ENCODE peak calls at places on chromosomes 1 and 21, in nine cellular contexts. U, R, H, N, O, V, L, C and S are unnamed samples.

GRCh38 chr21:42361286-42361685 is 5.0 kb downstream of the TFF1 start:
- DNase-seq in U (no peak), R (no peak), H (no peak), N (no peak), O (no peak), V (no peak), L (no peak), C (no peak), S (peak)

GRCh38 chr1:7042322-7043231 is 257.3 kb downstream of the CAMTA1 start:
- DNase-seq in U (no peak), R (peak), H (no peak), N (no peak), O (peak), V (no peak), L (no peak), C (no peak), S (no peak)

GRCh38 chr1:80245813-80246212 is 1239.3 kb upstream of the ADGRL4 start:
- DNase-seq in U (no peak), R (no peak), H (no peak), N (no peak), O (no peak), V (no peak), L (no peak), C (no peak), S (no peak)

GRCh38 chr1:116335847-116336246 is 37.2 kb upstream of the ATP1A1 start:
- DNase-seq in U (no peak), R (no peak), H (no peak), N (no peak), O (no peak), V (peak), L (no peak), C (no peak), S (no peak)

GRCh38 chr1:175129182-175129581 is 61.5 kb downstream of the TNN start:
- DNase-seq in U (no peak), R (no peak), H (no peak), N (peak), O (no peak), V (no peak), L (no peak), C (no peak), S (no peak)

GRCh38 chr1:2825487-2826189 is 24.1 kb upstream of the TTC34 start:
- DNase-seq in U (no peak), R (no peak), H (no peak), N (no peak), O (no peak), V (no peak), L (no peak), C (no peak), S (no peak)

GRCh38 chr1:84613026-84613425 is 38.8 kb upstream of the CTBS start:
- DNase-seq in U (no peak), R (no peak), H (no peak), N (no peak), O (no peak), V (no peak), L (no peak), C (no peak), S (no peak)

GRCh38 chr1:93155335-93155734 is 24.9 kb downstream of the TMED5 start:
- DNase-seq in U (no peak), R (no peak), H (no peak), N (no peak), O (no peak), V (no peak), L (no peak), C (no peak), S (no peak)

GRCh38 chr1:152912471-152912870 is 4.1 kb downstream of the IVL start:
- DNase-seq in U (no peak), R (no peak), H (no peak), N (no peak), O (no peak), V (no peak), L (no peak), C (no peak), S (no peak)

GRCh38 chr1:244065063-244065788 is 14.1 kb downstream of the ZBTB18 start:
- DNase-seq in U (no peak), R (peak), H (no peak), N (no peak), O (no peak), V (no peak), L (no peak), C (no peak), S (no peak)

GRCh38 chr1:104195395-104195794 is 445.7 kb downstream of the AMY1C start:
- DNase-seq in U (no peak), R (no peak), H (no peak), N (no peak), O (peak), V (no peak), L (no peak), C (no peak), S (no peak)

GRCh38 chr1:193558491-193559028 is 372.1 kb upstream of the B3GALT2 start:
- DNase-seq in U (no peak), R (peak), H (no peak), N (peak), O (peak), V (no peak), L (no peak), C (peak), S (no peak)

GRCh38 chr1:205504311-205505075 is at the start of gene CDK18:
- DNase-seq in U (peak), R (no peak), H (peak), N (peak), O (peak), V (peak), L (peak), C (peak), S (peak)

GRCh38 chr21:35338281-35338680 is 289.2 kb upstream of the RUNX1 start:
- DNase-seq in U (no peak), R (no peak), H (no peak), N (no peak), O (no peak), V (no peak), L (no peak), C (no peak), S (no peak)

GRCh38 chr1:38584408-38585037 is 275.0 kb downstream of the RRAGC start:
- DNase-seq in U (no peak), R (no peak), H (peak), N (no peak), O (no peak), V (no peak), L (no peak), C (no peak), S (no peak)

GRCh38 chr1:163561570-163562295 is 240.0 kb downstream of the NUF2 start:
- DNase-seq in U (no peak), R (peak), H (no peak), N (no peak), O (no peak), V (no peak), L (no peak), C (no peak), S (no peak)

GRCh38 chr1:145751491-145752021 is 32.3 kb downstream of the CD160 start:
- DNase-seq in U (no peak), R (no peak), H (no peak), N (peak), O (peak), V (no peak), L (no peak), C (no peak), S (no peak)

GRCh38 chr1:111272081-111272480 is 18.6 kb upstream of the CHIA start:
- DNase-seq in U (no peak), R (no peak), H (no peak), N (no peak), O (no peak), V (no peak), L (no peak), C (no peak), S (no peak)

GRCh38 chr1:53461329-53462044 is 2.3 kb downstream of the DMRTB1 start:
- DNase-seq in U (no peak), R (no peak), H (no peak), N (no peak), O (no peak), V (no peak), L (no peak), C (no peak), S (no peak)

GRCh38 chr1:161946071-161946987 is 77.3 kb downstream of the OLFML2B start:
- DNase-seq in U (no peak), R (no peak), H (no peak), N (no peak), O (no peak), V (no peak), L (no peak), C (no peak), S (no peak)

GRCh38 chr1:39450956-39451601 is 40.4 kb upstream of the BMP8A start:
- DNase-seq in U (peak), R (no peak), H (no peak), N (no peak), O (no peak), V (no peak), L (no peak), C (no peak), S (no peak)

GRCh38 chr1:14848203-14848602 is 249.7 kb downstream of the KAZN start:
- DNase-seq in U (no peak), R (no peak), H (no peak), N (no peak), O (no peak), V (no peak), L (no peak), C (no peak), S (no peak)

GRCh38 chr1:201461783-201462441 is 7.1 kb downstream of the PHLDA3 start:
- DNase-seq in U (peak), R (peak), H (peak), N (peak), O (peak), V (peak), L (peak), C (peak), S (peak)

GRCh38 chr1:14259191-14259757 is 339.2 kb upstream of the KAZN start:
- DNase-seq in U (peak), R (no peak), H (peak), N (peak), O (no peak), V (peak), L (peak), C (peak), S (no peak)

GRCh38 chr1:89836997-89837909 is 16.4 kb downstream of the LRRC8D start:
- DNase-seq in U (no peak), R (no peak), H (no peak), N (no peak), O (no peak), V (no peak), L (no peak), C (no peak), S (no peak)

GRCh38 chr1:94115254-94115899 is 5.6 kb downstream of the ABCA4 start:
- DNase-seq in U (no peak), R (no peak), H (no peak), N (no peak), O (no peak), V (no peak), L (no peak), C (no peak), S (no peak)

GRCh38 chr1:17759114-17759513 is 4.0 kb downstream of the ACTL8 start:
- DNase-seq in U (no peak), R (peak), H (no peak), N (no peak), O (no peak), V (no peak), L (no peak), C (no peak), S (peak)

GRCh38 chr1:109770331-109771095 is 6.8 kb upstream of the EPS8L3 start:
- DNase-seq in U (peak), R (no peak), H (peak), N (no peak), O (no peak), V (peak), L (no peak), C (peak), S (peak)

GRCh38 chr1:39609618-39610331 is 29.7 kb downstream of the HEYL start:
- DNase-seq in U (peak), R (peak), H (peak), N (peak), O (no peak), V (peak), L (peak), C (peak), S (peak)

GRCh38 chr21:28436286-28436932 is 556.3 kb downstream of the LTN1 start:
- DNase-seq in U (no peak), R (no peak), H (no peak), N (no peak), O (peak), V (no peak), L (no peak), C (no peak), S (no peak)

GRCh38 chr1:159008744-159009188 is 941 bp upstream of the IFI16 start:
- DNase-seq in U (no peak), R (no peak), H (no peak), N (peak), O (no peak), V (peak), L (no peak), C (no peak), S (peak)

GRCh38 chr21:28781602-28782274 is 210.9 kb downstream of the LTN1 start:
- DNase-seq in U (no peak), R (peak), H (no peak), N (no peak), O (peak), V (no peak), L (no peak), C (no peak), S (no peak)

GRCh38 chr1:67312630-67313029 is 5.0 kb downstream of the IL12RB2 start:
- DNase-seq in U (no peak), R (no peak), H (no peak), N (no peak), O (no peak), V (no peak), L (no peak), C (no peak), S (no peak)

GRCh38 chr1:37606481-37607263 is 10.9 kb upstream of the GNL2 start:
- DNase-seq in U (no peak), R (no peak), H (no peak), N (no peak), O (no peak), V (no peak), L (no peak), C (no peak), S (no peak)

GRCh38 chr1:116111196-116112021 is at the start of gene MAB21L3:
- DNase-seq in U (no peak), R (no peak), H (no peak), N (no peak), O (no peak), V (peak), L (peak), C (no peak), S (no peak)

GRCh38 chr1:248807067-248807737 is 18.5 kb downstream of the SH3BP5L start:
- DNase-seq in U (peak), R (peak), H (no peak), N (no peak), O (no peak), V (peak), L (no peak), C (peak), S (peak)

GRCh38 chr1:44642255-44642654 is 32.0 kb downstream of the TMEM53 start:
- DNase-seq in U (no peak), R (no peak), H (no peak), N (no peak), O (no peak), V (no peak), L (no peak), C (no peak), S (no peak)

GRCh38 chr1:44644806-44645205 is 29.5 kb downstream of the TMEM53 start:
- DNase-seq in U (no peak), R (no peak), H (no peak), N (no peak), O (no peak), V (no peak), L (no peak), C (no peak), S (no peak)

GRCh38 chr1:44642925-44643324 is 31.4 kb downstream of the TMEM53 start:
- DNase-seq in U (no peak), R (no peak), H (no peak), N (no peak), O (no peak), V (no peak), L (no peak), C (no peak), S (no peak)

GRCh38 chr1:44645466-44646244 is 28.6 kb downstream of the TMEM53 start:
- DNase-seq in U (peak), R (no peak), H (peak), N (no peak), O (no peak), V (peak), L (no peak), C (no peak), S (no peak)

DNA sequence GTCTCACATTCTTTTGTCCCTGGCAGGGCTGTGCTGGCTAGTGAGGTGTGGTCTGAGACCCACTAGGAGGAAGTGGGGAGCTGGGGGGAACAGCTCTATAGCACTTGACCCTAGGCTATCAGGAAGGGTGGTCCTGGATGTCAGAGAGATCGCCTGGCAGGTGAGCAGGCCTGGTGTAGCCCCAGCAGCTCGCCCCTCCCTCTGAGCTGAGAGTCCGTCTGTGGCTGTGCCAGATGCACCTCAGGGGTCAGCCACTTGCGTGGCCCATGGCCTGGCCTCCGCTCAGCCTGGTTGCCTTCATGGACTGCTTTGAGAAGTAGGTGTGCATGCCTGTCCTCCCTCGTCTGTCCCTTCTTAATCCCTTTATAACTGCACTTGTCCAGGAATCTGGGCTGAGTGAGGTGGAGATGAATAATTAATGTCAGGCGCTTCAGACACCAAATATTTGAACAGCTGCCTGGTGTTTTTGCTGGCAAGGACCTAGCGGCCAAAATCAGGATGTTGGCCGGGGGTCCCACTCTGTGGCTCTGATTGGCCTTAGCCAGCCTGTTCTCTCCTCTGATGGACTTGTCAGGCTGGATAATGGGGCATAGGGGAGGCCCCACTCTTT is 30.5 kb downstream of the TMEM53 start:
- DNase-seq in U (no peak), R (no peak), H (no peak), N (no peak), O (no peak), V (no peak), L (no peak), C (no peak), S (no peak)
- TF ChIP-seq POLR2A in U (no peak), R (no peak), H (no peak), N (no peak), O (no peak), V (no peak), L (no peak), C (no peak), S (no peak)

DNA sequence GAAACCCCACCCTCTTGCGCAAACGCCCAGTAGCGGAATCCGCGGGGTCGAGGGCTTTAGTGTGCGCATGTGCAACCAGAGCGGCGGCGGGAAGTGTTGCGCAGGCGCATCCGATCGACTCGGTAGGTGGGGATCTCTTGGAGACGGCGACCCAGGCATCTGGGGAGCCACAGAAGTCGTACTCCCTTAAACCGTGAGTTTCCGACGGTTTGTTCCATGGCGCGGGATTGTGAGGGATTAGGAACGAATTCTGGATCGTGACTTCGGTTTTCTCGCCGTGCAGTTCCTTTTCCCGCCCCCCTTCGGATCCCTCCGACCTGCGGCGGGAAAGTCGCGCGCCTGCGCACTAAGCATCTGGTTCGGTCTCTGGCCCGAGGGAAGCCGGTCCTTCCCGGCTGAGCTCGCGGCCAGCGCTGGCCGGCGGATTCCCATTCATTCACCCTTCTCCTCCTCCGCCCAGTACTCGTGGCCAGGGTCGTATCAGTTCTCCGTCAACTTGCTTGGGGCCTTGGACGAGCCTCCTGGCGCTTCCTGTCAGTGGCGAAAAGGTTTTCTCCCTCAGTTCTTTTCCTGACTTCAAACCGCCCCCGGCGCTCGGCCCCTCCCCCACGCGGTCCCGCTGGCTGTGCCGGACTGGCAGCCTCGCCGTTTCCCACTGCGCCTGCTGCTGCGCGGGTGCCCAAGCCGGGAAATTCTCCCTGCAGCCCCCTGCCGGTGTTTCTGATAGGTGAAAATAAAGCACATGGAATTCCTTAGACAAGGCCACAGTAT is at the start of gene CDC7:
- DNase-seq in U (peak), R (peak), H (peak), N (peak), O (peak), V (peak), L (peak), C (peak), S (peak)
- TF ChIP-seq POLR2A in U (peak), R (peak), H (no peak), N (no peak), O (peak), V (no peak), L (no peak), C (peak), S (no peak)

GRCh38 chr1:12181568-12181967 is 14.8 kb downstream of the TNFRSF1B start:
- DNase-seq in U (no peak), R (no peak), H (peak), N (no peak), O (no peak), V (no peak), L (no peak), C (no peak), S (peak)
- TF ChIP-seq POLR2A in U (no peak), R (no peak), H (no peak), N (no peak), O (no peak), V (no peak), L (no peak), C (no peak), S (no peak)

DNA sequence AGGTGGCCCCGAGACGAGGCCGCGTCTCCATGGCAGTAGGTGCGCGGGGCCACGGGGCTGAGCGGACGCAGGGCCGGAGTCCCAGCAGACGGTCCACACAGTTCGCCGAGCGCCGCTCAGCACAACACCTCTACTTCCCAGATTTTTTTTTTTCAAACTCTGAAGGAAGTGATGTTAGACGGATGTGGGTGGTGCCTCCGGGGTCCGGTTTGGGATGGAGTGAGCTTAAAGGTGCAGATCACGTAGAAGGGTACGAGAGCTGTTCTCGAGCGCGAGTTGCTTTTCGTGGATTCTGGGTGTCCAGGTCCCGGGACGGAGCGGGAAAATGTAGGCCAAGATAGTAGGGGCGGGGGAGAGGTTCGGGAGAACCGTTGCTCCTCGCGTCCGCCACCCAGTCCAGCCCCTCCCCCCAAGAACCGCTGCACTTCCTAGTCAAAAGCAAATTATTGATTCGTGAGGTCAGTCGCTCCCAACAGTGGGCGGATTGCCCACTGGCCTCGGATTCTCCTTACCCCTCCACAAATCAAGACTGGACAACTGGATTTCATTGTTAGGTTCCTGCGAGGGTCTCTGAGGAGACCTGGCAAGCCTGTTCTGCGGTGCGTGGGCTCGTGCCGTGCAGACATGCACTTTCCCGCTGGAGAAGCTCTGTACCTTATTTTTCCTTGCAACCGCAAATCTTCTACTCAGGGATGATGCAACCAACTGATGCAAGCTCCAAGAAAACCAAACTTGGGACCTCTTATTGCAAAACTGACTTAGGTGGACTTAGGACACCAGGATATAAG is at the start of gene TXNDC12:
- DNase-seq in U (peak), R (peak), H (peak), N (peak), O (peak), V (peak), L (peak), C (peak), S (peak)
- TF ChIP-seq POLR2A in U (peak), R (peak), H (peak), N (no peak), O (peak), V (peak), L (peak), C (peak), S (peak)